ENCODE peak calls at places on chromosomes 6 and 20, in five cellular contexts. C, U, Y, T and L are unnamed samples.

GRCh38 chr6:42819803-42820508 is 38.1 kb downstream of the BICRAL start:
- DNase-seq in C (no peak), U (no peak), Y (no peak), T (no peak), L (no peak)

GRCh38 chr6:142138876-142139275 is 6.2 kb downstream of the GJE1 start:
- DNase-seq in Y (no peak), T (no peak), C (no peak), U (no peak), L (no peak)

GRCh38 chr6:135722679-135723078 is 128.8 kb upstream of the PDE7B start:
- DNase-seq in U (no peak), C (no peak), T (peak), Y (no peak), L (peak)

GRCh38 chr6:168535711-168536110 is 94.7 kb downstream of the SMOC2 start:
- DNase-seq in C (no peak), U (no peak), Y (no peak), T (no peak), L (no peak)

GRCh38 chr6:170130771-170131241 is 160.1 kb downstream of the DLL1 start:
- DNase-seq in C (no peak), T (no peak), U (no peak), Y (no peak), L (no peak)

GRCh38 chr6:107120404-107120803 is 5.1 kb upstream of the BEND3 start:
- DNase-seq in C (no peak), T (no peak), U (no peak), Y (no peak), L (no peak)

GRCh38 chr6:63572733-63573139 is 456 bp downstream of the LOC128125822 start:
- DNase-seq in T (no peak), Y (no peak), C (no peak), U (no peak), L (no peak)

GRCh38 chr6:89597988-89598387 is 40.6 kb downstream of the LYRM2 start:
- DNase-seq in Y (no peak), C (no peak), T (peak), U (no peak), L (no peak)

GRCh38 chr20:63322923-63323253 is 29.9 kb downstream of the COL20A1 start:
- DNase-seq in T (no peak), Y (no peak), U (no peak), C (no peak), L (no peak)

GRCh38 chr6:123965894-123966293 is 162.2 kb downstream of the NKAIN2 start:
- DNase-seq in T (no peak), Y (no peak), C (no peak), U (no peak), L (no peak)

GRCh38 chr20:41072099-41072798 is 43.6 kb downstream of the TOP1 start:
- DNase-seq in C (no peak), U (no peak), T (peak), Y (no peak), L (peak)

GRCh38 chr6:168719901-168720300 is 278.9 kb downstream of the SMOC2 start:
- DNase-seq in U (no peak), C (no peak), T (no peak), Y (no peak), L (no peak)

GRCh38 chr20:49699200-49699992 is 14.3 kb downstream of the B4GALT5 start:
- DNase-seq in T (peak), C (no peak), U (no peak), Y (no peak), L (no peak)

GRCh38 chr6:85614780-85615179 is 21.1 kb upstream of the SNX14 start:
- DNase-seq in Y (no peak), C (no peak), T (no peak), U (no peak), L (no peak)

GRCh38 chr20:42134265-42135098 is 516.3 kb upstream of the CHD6 start:
- DNase-seq in Y (no peak), C (no peak), U (no peak), T (no peak), L (no peak)

GRCh38 chr6:43953794-43954310 is 173.4 kb downstream of the MRPL14 start:
- DNase-seq in T (no peak), U (no peak), C (no peak), Y (no peak), L (peak)

GRCh38 chr6:96466149-96466863 is 55.3 kb upstream of the UFL1 start:
- DNase-seq in T (no peak), U (no peak), C (no peak), Y (no peak), L (no peak)

GRCh38 chr6:157830354-157831017 is 7.4 kb downstream of the SNX9 start:
- DNase-seq in Y (no peak), C (no peak), T (no peak), U (no peak), L (no peak)

GRCh38 chr20:60718743-60719142 is 533.3 kb upstream of the CDH4 start:
- DNase-seq in C (no peak), Y (no peak), T (no peak), U (no peak), L (no peak)

GRCh38 chr20:36540551-36541211 is 638 bp upstream of the MYL9 start:
- DNase-seq in C (no peak), Y (no peak), T (no peak), U (no peak), L (no peak)
- H3K4me3 ChIP-seq in C (no peak), Y (peak), T (peak), U (peak), L (peak)

GRCh38 chr6:17846762-17847161 is 140.0 kb upstream of the NUP153 start:
- DNase-seq in U (no peak), Y (no peak), C (no peak), T (no peak), L (no peak)

GRCh38 chr6:17842934-17843821 is 136.5 kb upstream of the NUP153 start:
- DNase-seq in C (no peak), U (no peak), T (no peak), Y (no peak), L (no peak)

GRCh38 chr6:17839526-17839925 is 132.8 kb upstream of the NUP153 start:
- DNase-seq in T (no peak), Y (no peak), U (no peak), C (no peak), L (no peak)

GRCh38 chr6:17845598-17845997 is 138.9 kb upstream of the NUP153 start:
- DNase-seq in T (no peak), C (no peak), U (no peak), Y (no peak), L (no peak)

GRCh38 chr6:17842014-17842776 is 135.5 kb upstream of the NUP153 start:
- DNase-seq in T (no peak), C (no peak), Y (no peak), U (no peak), L (no peak)
- H3K27ac ChIP-seq in T (no peak), C (peak), Y (no peak), U (no peak), L (no peak)

GRCh38 chr6:49549691-49550412 is 616 bp upstream of the C6orf141 start:
- DNase-seq in U (no peak), T (no peak), Y (no peak), C (no peak), L (no peak)
- H3K4me3 ChIP-seq in U (peak), T (peak), Y (peak), C (no peak), L (no peak)

GRCh38 chr6:38244873-38245272 is 394.9 kb downstream of the BTBD9 start:
- DNase-seq in C (no peak), U (no peak), Y (no peak), T (no peak), L (no peak)

GRCh38 chr6:38248500-38249234 is 391.1 kb downstream of the BTBD9 start:
- DNase-seq in T (peak), U (no peak), Y (no peak), C (no peak), L (no peak)
- H3K27ac ChIP-seq in T (no peak), U (no peak), Y (no peak), C (no peak), L (no peak)

GRCh38 chr6:108565091-108565766 is 4.5 kb downstream of the FOXO3 start:
- DNase-seq in C (no peak), T (no peak), U (no peak), Y (no peak), L (no peak)
- H3K4me3 ChIP-seq in C (peak), T (no peak), U (peak), Y (no peak), L (no peak)

GRCh38 chr6:53635322-53635721 is 30.2 kb downstream of the KLHL31 start:
- DNase-seq in U (no peak), Y (no peak), C (no peak), T (no peak), L (peak)
- H3K27ac ChIP-seq in U (no peak), Y (no peak), C (no peak), T (no peak), L (peak)

GRCh38 chr6:41546866-41547798 is 951 bp downstream of the FOXP4 start:
- DNase-seq in C (peak), Y (peak), U (no peak), T (peak), L (peak)
- H3K4me3 ChIP-seq in C (peak), Y (peak), U (peak), T (peak), L (peak)

DNA sequence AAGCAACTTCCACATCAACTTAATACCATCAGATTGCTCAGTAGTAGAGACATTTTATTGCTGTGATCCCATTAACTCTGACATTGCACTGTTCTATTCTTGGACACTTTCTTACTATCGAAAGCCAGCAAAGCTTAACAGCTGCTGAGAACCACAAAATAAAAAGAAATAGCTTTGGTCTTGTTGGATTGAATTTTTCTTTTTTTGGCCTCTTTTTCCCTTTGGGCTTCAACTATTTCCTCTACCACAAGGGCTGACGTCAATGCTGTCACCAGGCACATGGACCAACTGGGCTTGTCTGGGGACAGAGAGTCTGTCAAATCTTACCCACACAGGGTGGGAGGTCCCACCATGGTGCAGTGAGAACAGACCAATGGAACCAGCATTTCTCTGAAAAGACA is 63.4 kb upstream of the ENPP5 start:
- DNase-seq in U (no peak), Y (no peak), C (no peak), T (no peak), L (no peak)
- H3K27ac ChIP-seq in U (no peak), Y (no peak), C (no peak), T (no peak), L (no peak)

GRCh38 chr20:19867074-19867473 is 109.0 kb downstream of the RIN2 start:
- DNase-seq in U (no peak), Y (no peak), T (no peak), C (no peak), L (no peak)

GRCh38 chr20:19864130-19864529 is 106.1 kb downstream of the RIN2 start:
- DNase-seq in U (no peak), Y (no peak), T (no peak), C (no peak), L (peak)

GRCh38 chr20:19868383-19868782 is 110.3 kb downstream of the RIN2 start:
- DNase-seq in C (no peak), T (no peak), U (no peak), Y (no peak), L (no peak)

GRCh38 chr20:19867940-19868371 is 109.9 kb downstream of the RIN2 start:
- DNase-seq in Y (no peak), T (no peak), U (no peak), C (no peak), L (no peak)

GRCh38 chr20:19866070-19866469 is 108.0 kb downstream of the RIN2 start:
- DNase-seq in C (no peak), U (no peak), Y (no peak), T (no peak), L (no peak)
- H3K4me3 ChIP-seq in C (no peak), U (no peak), Y (no peak), T (no peak), L (no peak)